ENCODE peak calls at places on chromosomes 4 and X, in four cellular contexts. One of them, this sample, is unnamed.

GRCh38 chr4:143085224-143085623 is 99.5 kb upstream of the USP38 start:
- DNase-seq in mesenchymal stem cell: no peak
- DNase-seq in H9: no peak
- DNase-seq in trophoblast cell: no peak
- DNase-seq in this sample: no peak

GRCh38 chrX:65879977-65880799 is 159.7 kb downstream of the VSIG4 start:
- DNase-seq in mesenchymal stem cell: no peak
- DNase-seq in H9: no peak
- DNase-seq in trophoblast cell: no peak
- DNase-seq in this sample: no peak

GRCh38 chrX:68183612-68184214 is 249.6 kb downstream of the OPHN1 start:
- DNase-seq in mesenchymal stem cell: peak
- DNase-seq in H9: no peak
- DNase-seq in trophoblast cell: no peak
- DNase-seq in this sample: no peak

GRCh38 chr4:133147922-133148689 is 988 bp upstream of the PCDH10 start:
- DNase-seq in mesenchymal stem cell: peak
- DNase-seq in H9: peak
- DNase-seq in trophoblast cell: no peak
- DNase-seq in this sample: peak

GRCh38 chr4:56181140-56181950 is 205.9 kb downstream of the AASDH start:
- DNase-seq in mesenchymal stem cell: no peak
- DNase-seq in H9: no peak
- DNase-seq in trophoblast cell: no peak
- DNase-seq in this sample: no peak

GRCh38 chr4:74395633-74396032 is 30.7 kb downstream of the EREG start:
- DNase-seq in mesenchymal stem cell: peak
- DNase-seq in H9: no peak
- DNase-seq in trophoblast cell: no peak
- DNase-seq in this sample: no peak

GRCh38 chr4:38204317-38205060 is 244.3 kb downstream of the PTTG2 start:
- DNase-seq in mesenchymal stem cell: no peak
- DNase-seq in H9: no peak
- DNase-seq in trophoblast cell: no peak
- DNase-seq in this sample: no peak

GRCh38 chrX:153057281-153057680 is 1.0 kb downstream of the PNMA3 start:
- DNase-seq in mesenchymal stem cell: no peak
- DNase-seq in H9: no peak
- DNase-seq in trophoblast cell: no peak
- DNase-seq in this sample: no peak

GRCh38 chr4:112704991-112705845 is 68.3 kb downstream of the LARP7 start:
- DNase-seq in mesenchymal stem cell: peak
- DNase-seq in H9: peak
- DNase-seq in trophoblast cell: peak
- DNase-seq in this sample: peak

GRCh38 chr4:16717266-16717970 is 181.0 kb downstream of the LDB2 start:
- DNase-seq in mesenchymal stem cell: no peak
- DNase-seq in H9: no peak
- DNase-seq in trophoblast cell: no peak
- DNase-seq in this sample: no peak

GRCh38 chr4:52939739-52940138 is 77.6 kb downstream of the RASL11B start:
- DNase-seq in mesenchymal stem cell: no peak
- DNase-seq in H9: no peak
- DNase-seq in trophoblast cell: no peak
- DNase-seq in this sample: no peak

GRCh38 chr4:1192493-1193205 is 20.3 kb upstream of the SPON2 start:
- DNase-seq in mesenchymal stem cell: no peak
- DNase-seq in H9: peak
- DNase-seq in trophoblast cell: no peak
- DNase-seq in this sample: no peak

GRCh38 chr4:186669159-186669720 is 54.4 kb downstream of the FAT1 start:
- DNase-seq in mesenchymal stem cell: peak
- DNase-seq in H9: peak
- DNase-seq in trophoblast cell: peak
- DNase-seq in this sample: no peak

GRCh38 chr4:100208459-100208858 is 18.2 kb upstream of the DDIT4L start:
- DNase-seq in mesenchymal stem cell: peak
- DNase-seq in H9: no peak
- DNase-seq in trophoblast cell: no peak
- DNase-seq in this sample: no peak

GRCh38 chr4:20565075-20565721 is 135.1 kb upstream of the PACRGL start:
- DNase-seq in mesenchymal stem cell: no peak
- DNase-seq in H9: no peak
- DNase-seq in trophoblast cell: no peak
- DNase-seq in this sample: no peak

GRCh38 chr4:145217339-145217738 is 37.0 kb upstream of the OTUD4 start:
- DNase-seq in mesenchymal stem cell: no peak
- DNase-seq in H9: no peak
- DNase-seq in trophoblast cell: no peak
- DNase-seq in this sample: no peak

DNA sequence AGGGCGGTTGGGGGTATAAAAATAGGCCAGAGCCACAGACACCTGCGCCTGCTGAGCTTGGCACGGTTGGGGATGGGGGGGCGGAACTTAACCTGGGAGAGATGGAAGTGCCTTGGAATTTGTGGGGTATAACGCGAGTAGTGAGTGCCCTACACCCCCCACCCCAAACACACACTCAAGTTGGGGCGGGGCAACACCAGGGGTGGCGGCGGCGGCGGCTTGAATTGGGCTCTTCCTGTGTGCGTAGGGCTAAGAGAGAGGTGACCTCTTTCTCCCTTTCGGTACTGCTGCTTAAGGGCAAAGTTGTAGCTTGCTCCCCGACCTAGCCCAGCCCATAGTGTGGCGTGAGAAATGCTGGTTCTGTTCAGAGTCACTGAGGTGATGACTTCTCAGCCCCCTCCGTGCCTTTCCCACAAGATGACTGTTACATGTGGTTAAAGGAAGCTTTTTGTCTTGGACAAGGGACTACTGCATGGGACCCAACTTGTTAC is 839 bp downstream of the STK26 start:
- DNase-seq in mesenchymal stem cell: peak
- DNase-seq in H9: peak
- DNase-seq in trophoblast cell: peak
- DNase-seq in this sample: peak
- H2BK12ac ChIP-seq in mesenchymal stem cell: no peak
- H2BK12ac ChIP-seq in H9: no peak
- H2BK12ac ChIP-seq in trophoblast cell: no peak
- H2BK12ac ChIP-seq in this sample: no peak

GRCh38 chr4:81427605-81427922 is 44.1 kb downstream of the RASGEF1B start:
- DNase-seq in mesenchymal stem cell: no peak
- DNase-seq in H9: peak
- DNase-seq in trophoblast cell: no peak
- DNase-seq in this sample: peak

GRCh38 chr4:81426770-81427604 is 44.7 kb downstream of the RASGEF1B start:
- DNase-seq in mesenchymal stem cell: no peak
- DNase-seq in H9: no peak
- DNase-seq in trophoblast cell: peak
- DNase-seq in this sample: peak

GRCh38 chr4:81428002-81428401 is 43.7 kb downstream of the RASGEF1B start:
- DNase-seq in mesenchymal stem cell: no peak
- DNase-seq in H9: no peak
- DNase-seq in trophoblast cell: peak
- DNase-seq in this sample: no peak

GRCh38 chr4:81429607-81430006 is 42.1 kb downstream of the RASGEF1B start:
- DNase-seq in mesenchymal stem cell: no peak
- DNase-seq in H9: no peak
- DNase-seq in trophoblast cell: no peak
- DNase-seq in this sample: no peak

GRCh38 chr4:81429031-81429430 is 42.7 kb downstream of the RASGEF1B start:
- DNase-seq in mesenchymal stem cell: no peak
- DNase-seq in H9: no peak
- DNase-seq in trophoblast cell: no peak
- DNase-seq in this sample: no peak
- H2BK12ac ChIP-seq in mesenchymal stem cell: no peak
- H2BK12ac ChIP-seq in H9: no peak
- H2BK12ac ChIP-seq in trophoblast cell: no peak
- H2BK12ac ChIP-seq in this sample: no peak

GRCh38 chr4:110620352-110621327 is 2.2 kb downstream of the PITX2 start:
- DNase-seq in mesenchymal stem cell: peak
- DNase-seq in H9: peak
- DNase-seq in trophoblast cell: no peak
- DNase-seq in this sample: peak
- H2BK12ac ChIP-seq in mesenchymal stem cell: peak
- H2BK12ac ChIP-seq in H9: no peak
- H2BK12ac ChIP-seq in trophoblast cell: no peak
- H2BK12ac ChIP-seq in this sample: no peak

GRCh38 chrX:64152857-64153256 is 52.7 kb downstream of the AMER1 start:
- DNase-seq in mesenchymal stem cell: no peak
- DNase-seq in H9: peak
- DNase-seq in trophoblast cell: no peak
- DNase-seq in this sample: no peak
- H2BK12ac ChIP-seq in mesenchymal stem cell: no peak
- H2BK12ac ChIP-seq in H9: no peak
- H2BK12ac ChIP-seq in trophoblast cell: no peak
- H2BK12ac ChIP-seq in this sample: no peak

GRCh38 chrX:52280812-52281211 is 88.0 kb upstream of the XAGE2 start:
- DNase-seq in mesenchymal stem cell: no peak
- DNase-seq in H9: no peak
- DNase-seq in trophoblast cell: no peak
- DNase-seq in this sample: no peak
- H2BK12ac ChIP-seq in mesenchymal stem cell: no peak
- H2BK12ac ChIP-seq in H9: no peak
- H2BK12ac ChIP-seq in trophoblast cell: no peak
- H2BK12ac ChIP-seq in this sample: no peak

DNA sequence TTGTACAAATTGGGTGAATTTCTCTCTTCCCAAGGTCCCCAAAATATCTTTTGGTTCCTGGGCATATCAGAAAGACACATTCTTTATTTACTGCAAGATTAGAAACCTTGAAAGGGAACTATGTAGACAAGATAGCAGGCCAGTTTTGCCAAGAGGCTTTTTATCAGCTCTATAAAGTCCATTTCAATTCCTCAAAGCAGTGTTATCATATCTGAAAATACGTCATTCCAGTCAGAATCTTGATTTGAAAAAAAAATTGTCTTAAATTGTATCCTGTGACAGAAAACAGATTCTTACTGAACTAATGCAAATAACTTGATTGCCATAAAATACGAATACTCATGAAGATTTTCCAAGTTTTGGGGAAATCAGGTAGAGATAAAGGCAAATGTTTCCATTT is 37.0 kb upstream of the NSG1 start:
- DNase-seq in mesenchymal stem cell: no peak
- DNase-seq in H9: no peak
- DNase-seq in trophoblast cell: no peak
- DNase-seq in this sample: no peak
- H2BK12ac ChIP-seq in mesenchymal stem cell: no peak
- H2BK12ac ChIP-seq in H9: no peak
- H2BK12ac ChIP-seq in trophoblast cell: no peak
- H2BK12ac ChIP-seq in this sample: no peak

GRCh38 chr4:141133146-141134006 is at the start of gene RNF150:
- DNase-seq in mesenchymal stem cell: peak
- DNase-seq in H9: peak
- DNase-seq in trophoblast cell: peak
- DNase-seq in this sample: peak
- H2BK12ac ChIP-seq in mesenchymal stem cell: no peak
- H2BK12ac ChIP-seq in H9: no peak
- H2BK12ac ChIP-seq in trophoblast cell: no peak
- H2BK12ac ChIP-seq in this sample: peak

GRCh38 chr4:188109157-188109755 is at the start of gene TRIML2:
- DNase-seq in mesenchymal stem cell: no peak
- DNase-seq in H9: peak
- DNase-seq in trophoblast cell: peak
- DNase-seq in this sample: no peak
- H2BK12ac ChIP-seq in mesenchymal stem cell: no peak
- H2BK12ac ChIP-seq in H9: no peak
- H2BK12ac ChIP-seq in trophoblast cell: peak
- H2BK12ac ChIP-seq in this sample: no peak

This sample was measured in neuronal stem cell.